ENCODE peak calls at places on chromosome 10, in five cellular contexts. C, V, R, F and O are unnamed samples.

GRCh38 chr10:96222441-96222840 is 48.9 kb downstream of the BLNK start:
- DNase-seq in C (no peak), V (no peak), R (no peak), F (no peak), O (no peak)

GRCh38 chr10:125283191-125283590 is 122.8 kb upstream of the CTBP2 start:
- DNase-seq in C (no peak), V (no peak), R (no peak), F (no peak), O (no peak)

GRCh38 chr10:74290703-74291102 is 139.7 kb downstream of the ADK start:
- DNase-seq in C (no peak), V (no peak), R (no peak), F (no peak), O (no peak)

GRCh38 chr10:28179490-28180099 is 123.3 kb downstream of the MPP7 start:
- DNase-seq in C (peak), V (peak), R (no peak), F (no peak), O (peak)

GRCh38 chr10:73992899-73993788 is 4.8 kb upstream of the VCL start:
- DNase-seq in C (no peak), V (no peak), R (no peak), F (no peak), O (no peak)

GRCh38 chr10:133464582-133465031 is 10.9 kb downstream of the SCART1 start:
- DNase-seq in C (no peak), V (no peak), R (no peak), F (no peak), O (no peak)

GRCh38 chr10:88528791-88529190 is 54.3 kb downstream of the RNLS start:
- DNase-seq in C (no peak), V (no peak), R (no peak), F (no peak), O (no peak)

GRCh38 chr10:58264780-58265179 is 2.9 kb downstream of the IPMK start:
- DNase-seq in C (no peak), V (no peak), R (no peak), F (no peak), O (no peak)

GRCh38 chr10:58394471-58394870 is 9.3 kb downstream of the TFAM start:
- DNase-seq in C (no peak), V (no peak), R (no peak), F (no peak), O (no peak)

GRCh38 chr10:80454526-80455460 is 683 bp downstream of the TSPAN14 start:
- DNase-seq in C (no peak), V (peak), R (no peak), F (no peak), O (peak)